ENCODE peak calls at places on chromosomes 6 and 20, in five cellular contexts. One of them, this sample, is unnamed.

GRCh38 chr6:14193524-14193923 is 76.0 kb downstream of the CD83 start:
- DNase-seq in H1: no peak
- DNase-seq in K562: no peak
- DNase-seq in GM12878: no peak
- DNase-seq in HepG2: no peak
- DNase-seq in this sample: no peak

GRCh38 chr6:138605958-138606357 is 106.7 kb upstream of the NHSL1 start:
- DNase-seq in H1: no peak
- DNase-seq in K562: no peak
- DNase-seq in GM12878: no peak
- DNase-seq in HepG2: no peak
- DNase-seq in this sample: no peak

GRCh38 chr6:14454467-14454763 is 336.8 kb downstream of the CD83 start:
- DNase-seq in H1: no peak
- DNase-seq in K562: peak; percentile 57
- DNase-seq in GM12878: no peak
- DNase-seq in HepG2: no peak
- DNase-seq in this sample: no peak

GRCh38 chr6:170174124-170174770 is 116.6 kb downstream of the DLL1 start:
- DNase-seq in H1: peak; percentile 29
- DNase-seq in K562: no peak
- DNase-seq in GM12878: no peak
- DNase-seq in HepG2: no peak
- DNase-seq in this sample: no peak

GRCh38 chr20:58457083-58457680 is 58.0 kb downstream of the APCDD1L start:
- DNase-seq in H1: no peak
- DNase-seq in K562: no peak
- DNase-seq in GM12878: no peak
- DNase-seq in HepG2: no peak
- DNase-seq in this sample: no peak

GRCh38 chr6:33954453-33954852 is 150.7 kb upstream of the MLN start:
- DNase-seq in H1: no peak
- DNase-seq in K562: no peak
- DNase-seq in GM12878: no peak
- DNase-seq in HepG2: no peak
- DNase-seq in this sample: no peak

GRCh38 chr6:61809004-61809595 is 476.9 kb downstream of the KHDRBS2 start:
- DNase-seq in H1: no peak
- DNase-seq in K562: no peak
- DNase-seq in GM12878: no peak
- DNase-seq in HepG2: peak; percentile 45
- DNase-seq in this sample: no peak

GRCh38 chr6:52186480-52186879 is 305 bp downstream of the IL17A start:
- DNase-seq in H1: no peak
- DNase-seq in K562: no peak
- DNase-seq in GM12878: no peak
- DNase-seq in HepG2: no peak
- DNase-seq in this sample: no peak

GRCh38 chr6:135976585-135976984 is 125.1 kb downstream of the PDE7B start:
- DNase-seq in H1: no peak
- DNase-seq in K562: no peak
- DNase-seq in GM12878: no peak
- DNase-seq in HepG2: no peak
- DNase-seq in this sample: no peak

GRCh38 chr6:52373294-52373693 is 11.3 kb downstream of the PAQR8 start:
- DNase-seq in H1: no peak
- DNase-seq in K562: no peak
- DNase-seq in GM12878: no peak
- DNase-seq in HepG2: no peak
- DNase-seq in this sample: no peak

GRCh38 chr6:141562801-141563763 is 569.6 kb upstream of the GJE1 start:
- DNase-seq in H1: no peak
- DNase-seq in K562: peak; percentile 62
- DNase-seq in GM12878: peak; percentile 53
- DNase-seq in HepG2: peak; percentile 74
- DNase-seq in this sample: peak; percentile 73

GRCh38 chr6:139372326-139373153 is 1.9 kb downstream of the CITED2 start:
- DNase-seq in H1: no peak
- DNase-seq in K562: no peak
- DNase-seq in GM12878: no peak
- DNase-seq in HepG2: no peak
- DNase-seq in this sample: no peak

GRCh38 chr20:63744158-63744557 is 4.6 kb downstream of the SLC2A4RG start:
- DNase-seq in H1: no peak
- DNase-seq in K562: no peak
- DNase-seq in GM12878: no peak
- DNase-seq in HepG2: no peak
- DNase-seq in this sample: no peak

GRCh38 chr6:53326372-53327016 is 22.3 kb downstream of the ELOVL5 start:
- DNase-seq in H1: no peak
- DNase-seq in K562: no peak
- DNase-seq in GM12878: no peak
- DNase-seq in HepG2: no peak
- DNase-seq in this sample: peak; percentile 85

GRCh38 chr6:20946037-20946436 is 411.8 kb downstream of the CDKAL1 start:
- DNase-seq in H1: no peak
- DNase-seq in K562: peak; percentile 11
- DNase-seq in GM12878: peak; percentile 43
- DNase-seq in HepG2: peak; percentile 35
- DNase-seq in this sample: no peak

GRCh38 chr6:5034736-5035135 is 30.9 kb upstream of the RPP40 start:
- DNase-seq in H1: no peak
- DNase-seq in K562: no peak
- DNase-seq in GM12878: no peak
- DNase-seq in HepG2: no peak
- DNase-seq in this sample: no peak

GRCh38 chr6:81814365-81815109 is 62.1 kb upstream of the TENT5A start:
- DNase-seq in H1: no peak
- DNase-seq in K562: no peak
- DNase-seq in GM12878: no peak
- DNase-seq in HepG2: no peak
- DNase-seq in this sample: no peak

GRCh38 chr6:4402477-4402976 is 267.2 kb upstream of the ECI2 start:
- DNase-seq in H1: no peak
- DNase-seq in K562: no peak
- DNase-seq in GM12878: no peak
- DNase-seq in HepG2: peak; percentile 10
- DNase-seq in this sample: no peak

GRCh38 chr6:35085359-35086281 is 55.5 kb downstream of the TCP11 start:
- DNase-seq in H1: no peak
- DNase-seq in K562: no peak
- DNase-seq in GM12878: no peak
- DNase-seq in HepG2: no peak
- DNase-seq in this sample: no peak

GRCh38 chr20:24588725-24589340 is 119.4 kb downstream of the SYNDIG1 start:
- DNase-seq in H1: no peak
- DNase-seq in K562: no peak
- DNase-seq in GM12878: no peak
- DNase-seq in HepG2: no peak
- DNase-seq in this sample: no peak

GRCh38 chr20:45969712-45970634 is 2.0 kb downstream of the ZNF335 start:
- DNase-seq in H1: no peak
- DNase-seq in K562: peak; percentile 59
- DNase-seq in GM12878: no peak
- DNase-seq in HepG2: peak; percentile 86
- DNase-seq in this sample: peak; percentile 66

DNA sequence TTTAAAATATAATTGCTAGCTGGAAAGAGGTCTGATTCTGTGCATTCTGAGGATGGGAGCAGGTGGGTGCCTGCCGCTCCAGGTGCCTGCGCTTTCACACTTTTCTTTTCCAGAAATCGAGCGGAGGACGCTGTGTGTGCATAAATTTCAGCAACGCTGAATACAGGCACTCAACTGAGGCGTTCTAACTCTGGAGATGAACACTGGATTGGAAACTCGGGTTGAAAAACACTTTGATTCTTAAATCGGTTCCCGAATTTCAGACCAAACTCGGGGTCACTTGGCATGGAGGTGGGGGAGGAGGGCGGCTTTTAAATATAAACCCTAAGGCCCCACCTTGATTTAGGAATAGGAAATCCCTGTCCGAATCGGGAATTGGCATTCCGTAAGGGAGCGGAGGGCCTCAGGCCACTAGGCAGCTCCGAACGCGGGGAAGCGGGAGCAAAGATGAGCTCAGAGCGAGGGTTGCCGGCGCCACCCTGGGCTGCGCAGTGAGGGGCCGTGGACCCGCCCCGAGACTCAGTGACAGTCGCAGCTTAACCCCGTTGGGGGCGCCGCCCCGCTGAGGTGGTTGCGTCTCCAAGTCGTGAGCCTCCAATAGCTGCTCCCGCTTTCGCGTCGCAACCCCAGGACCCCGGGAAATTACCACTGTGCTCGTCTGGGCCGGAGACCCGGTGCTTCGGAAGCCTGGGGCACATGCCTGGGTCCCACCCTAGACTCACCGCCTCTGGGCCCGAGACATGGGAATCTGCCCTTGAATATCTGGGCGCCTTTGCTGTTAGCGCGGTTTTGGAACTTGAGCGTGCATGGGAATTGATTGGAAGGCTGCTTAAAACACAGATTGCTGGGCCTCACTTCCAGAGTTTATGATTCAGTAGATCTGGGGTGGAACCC is 4.5 kb upstream of the SIM1 start:
- DNase-seq in H1: peak; percentile 64
- DNase-seq in K562: no peak
- DNase-seq in GM12878: no peak
- DNase-seq in HepG2: no peak
- DNase-seq in this sample: no peak
- TF ChIP-seq EZH2 in H1: peak; percentile 95
- TF ChIP-seq EZH2 in K562: no peak
- TF ChIP-seq EZH2 in GM12878: no peak
- TF ChIP-seq EZH2 in HepG2: no peak
- TF ChIP-seq EZH2 in this sample: no peak

GRCh38 chr6:124480021-124480430 is 482.2 kb upstream of the RNF217 start:
- DNase-seq in H1: no peak
- DNase-seq in K562: no peak
- DNase-seq in GM12878: no peak
- DNase-seq in HepG2: no peak
- DNase-seq in this sample: no peak
- TF ChIP-seq JUND in H1: no peak
- TF ChIP-seq JUND in K562: no peak
- TF ChIP-seq JUND in GM12878: no peak
- TF ChIP-seq JUND in HepG2: no peak
- TF ChIP-seq JUND in this sample: no peak

GRCh38 chr20:61902213-61902869 is 163.3 kb downstream of the TAF4 start:
- DNase-seq in H1: no peak
- DNase-seq in K562: no peak
- DNase-seq in GM12878: no peak
- DNase-seq in HepG2: no peak
- DNase-seq in this sample: no peak

GRCh38 chr20:61899971-61900370 is 165.7 kb downstream of the TAF4 start:
- DNase-seq in H1: no peak
- DNase-seq in K562: no peak
- DNase-seq in GM12878: no peak
- DNase-seq in HepG2: no peak
- DNase-seq in this sample: no peak

GRCh38 chr20:61898405-61898804 is 167.3 kb downstream of the TAF4 start:
- DNase-seq in H1: no peak
- DNase-seq in K562: no peak
- DNase-seq in GM12878: no peak
- DNase-seq in HepG2: no peak
- DNase-seq in this sample: no peak

GRCh38 chr20:61901421-61902212 is 164.1 kb downstream of the TAF4 start:
- DNase-seq in H1: no peak
- DNase-seq in K562: no peak
- DNase-seq in GM12878: no peak
- DNase-seq in HepG2: no peak
- DNase-seq in this sample: no peak

GRCh38 chr20:61900376-61901293 is 165.0 kb downstream of the TAF4 start:
- DNase-seq in H1: no peak
- DNase-seq in K562: no peak
- DNase-seq in GM12878: no peak
- DNase-seq in HepG2: peak; percentile 32
- DNase-seq in this sample: no peak
- TF ChIP-seq EZH2 in H1: no peak
- TF ChIP-seq EZH2 in K562: no peak
- TF ChIP-seq EZH2 in GM12878: no peak
- TF ChIP-seq EZH2 in HepG2: peak; percentile 77
- TF ChIP-seq EZH2 in this sample: no peak

GRCh38 chr6:132414761-132415160 is 13.5 kb upstream of the MOXD1 start:
- DNase-seq in H1: no peak
- DNase-seq in K562: no peak
- DNase-seq in GM12878: no peak
- DNase-seq in HepG2: no peak
- DNase-seq in this sample: no peak

GRCh38 chr6:132414332-132414731 is 13.1 kb upstream of the MOXD1 start:
- DNase-seq in H1: no peak
- DNase-seq in K562: no peak
- DNase-seq in GM12878: no peak
- DNase-seq in HepG2: no peak
- DNase-seq in this sample: no peak

GRCh38 chr6:132411296-132411695 is 10.0 kb upstream of the MOXD1 start:
- DNase-seq in H1: no peak
- DNase-seq in K562: no peak
- DNase-seq in GM12878: no peak
- DNase-seq in HepG2: no peak
- DNase-seq in this sample: no peak

GRCh38 chr6:132412656-132413500 is 11.6 kb upstream of the MOXD1 start:
- DNase-seq in H1: no peak
- DNase-seq in K562: no peak
- DNase-seq in GM12878: no peak
- DNase-seq in HepG2: no peak
- DNase-seq in this sample: no peak

DNA sequence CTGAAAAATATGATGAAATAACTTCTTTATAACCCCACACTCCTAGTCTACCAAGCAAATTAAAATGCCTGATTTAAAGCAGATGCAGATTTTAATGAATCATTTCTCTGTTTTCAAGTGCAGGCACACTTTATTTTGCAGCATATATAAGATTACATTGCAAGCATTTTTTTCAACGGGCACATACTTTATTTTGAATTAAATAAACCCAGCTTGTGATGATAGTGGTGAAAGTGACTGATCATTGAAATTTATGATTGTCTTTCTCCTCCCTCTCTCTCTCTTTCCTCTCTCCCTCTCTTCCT is 12.2 kb upstream of the MOXD1 start:
- DNase-seq in H1: no peak
- DNase-seq in K562: no peak
- DNase-seq in GM12878: no peak
- DNase-seq in HepG2: no peak
- DNase-seq in this sample: no peak
- TF ChIP-seq JUND in H1: no peak
- TF ChIP-seq JUND in K562: no peak
- TF ChIP-seq JUND in GM12878: no peak
- TF ChIP-seq JUND in HepG2: no peak
- TF ChIP-seq JUND in this sample: no peak